ENCODE peak calls at places on chromosomes 2 and 18, in seven cellular contexts. X, R, U, J, E, G and N are unnamed samples.

GRCh38 chr2:219278655-219279150 is 463 bp upstream of the DNAJB2 start:
- DNase-seq in X (no peak), R (no peak), U (no peak), J (no peak), E (no peak), G (no peak), N (no peak)

GRCh38 chr18:8839285-8839684 is 133.9 kb downstream of the MTCL1 start:
- DNase-seq in X (no peak), R (peak), U (no peak), J (peak), E (peak), G (no peak), N (no peak)

GRCh38 chr2:19351914-19352697 is 6.3 kb downstream of the OSR1 start:
- DNase-seq in X (no peak), R (no peak), U (no peak), J (no peak), E (no peak), G (no peak), N (no peak)

GRCh38 chr18:74225193-74225840 is 66.4 kb downstream of the CYB5A start:
- DNase-seq in X (no peak), R (no peak), U (peak), J (no peak), E (no peak), G (no peak), N (no peak)

GRCh38 chr2:203673933-203674332 is 32.5 kb upstream of the CD28 start:
- DNase-seq in X (no peak), R (no peak), U (no peak), J (no peak), E (no peak), G (no peak), N (no peak)

GRCh38 chr2:62529758-62530157 is 23.8 kb upstream of the TMEM17 start:
- DNase-seq in X (no peak), R (no peak), U (no peak), J (no peak), E (no peak), G (no peak), N (no peak)

GRCh38 chr2:172196768-172197322 is 94.1 kb upstream of the DLX2 start:
- DNase-seq in X (no peak), R (no peak), U (peak), J (peak), E (peak), G (no peak), N (peak)

GRCh38 chr18:76882186-76882585 is 59.8 kb downstream of the ZNF236 start:
- DNase-seq in X (no peak), R (no peak), U (no peak), J (no peak), E (no peak), G (no peak), N (no peak)

GRCh38 chr2:69244889-69245288 is 142.1 kb downstream of the GFPT1 start:
- DNase-seq in X (no peak), R (no peak), U (no peak), J (no peak), E (no peak), G (no peak), N (no peak)

GRCh38 chr2:68182902-68183301 is 25.2 kb downstream of the PNO1 start:
- DNase-seq in X (no peak), R (no peak), U (no peak), J (no peak), E (no peak), G (no peak), N (no peak)

GRCh38 chr2:128306081-128306930 is 12.4 kb downstream of the HS6ST1 start:
- DNase-seq in X (peak), R (no peak), U (peak), J (peak), E (peak), G (no peak), N (peak)

GRCh38 chr2:236286866-236287545 is 22.8 kb upstream of the ASB18 start:
- DNase-seq in X (no peak), R (no peak), U (no peak), J (no peak), E (no peak), G (no peak), N (no peak)

GRCh38 chr2:219720956-219721355 is 93.5 kb downstream of the SLC4A3 start:
- DNase-seq in X (no peak), R (no peak), U (no peak), J (no peak), E (no peak), G (no peak), N (no peak)

GRCh38 chr2:168120310-168120709 is 127.1 kb downstream of the STK39 start:
- DNase-seq in X (no peak), R (no peak), U (no peak), J (no peak), E (no peak), G (no peak), N (no peak)

GRCh38 chr2:20446917-20447436 is at the start of gene RHOB:
- DNase-seq in X (peak), R (peak), U (peak), J (peak), E (peak), G (peak), N (peak)

GRCh38 chr18:22214731-22215528 is 45.5 kb downstream of the GATA6 start:
- DNase-seq in X (no peak), R (no peak), U (no peak), J (no peak), E (no peak), G (no peak), N (no peak)

GRCh38 chr2:64244049-64244446 is 99.8 kb upstream of the PELI1 start:
- DNase-seq in X (no peak), R (no peak), U (no peak), J (no peak), E (no peak), G (no peak), N (no peak)

DNA sequence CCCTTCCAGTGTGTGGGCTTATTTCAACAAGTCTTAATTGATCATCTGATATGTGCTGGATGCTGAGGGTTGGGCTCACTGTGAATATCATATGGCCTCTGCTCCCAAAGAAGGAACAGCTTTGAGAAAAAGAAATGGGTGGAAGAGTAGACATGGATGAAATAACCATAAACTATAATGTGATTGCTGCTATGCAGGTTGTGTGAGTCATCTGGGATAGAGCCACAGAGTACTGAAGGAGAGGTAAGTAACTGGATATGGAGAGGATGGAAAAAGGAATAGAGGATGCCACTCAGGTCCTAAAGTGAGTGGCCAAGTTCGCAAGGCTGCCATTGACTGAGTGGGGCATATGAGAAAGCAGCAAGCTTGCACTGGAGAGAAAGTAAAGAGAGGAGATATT is 8.7 kb upstream of the DSG2 start:
- DNase-seq in X (no peak), R (no peak), U (no peak), J (no peak), E (no peak), G (no peak), N (no peak)
- H3K27ac ChIP-seq in X (no peak), R (no peak), U (no peak), J (no peak), E (no peak), G (no peak), N (peak)

GRCh38 chr2:190842606-190843104 is 38.0 kb upstream of the GLS start:
- DNase-seq in X (no peak), R (no peak), U (no peak), J (no peak), E (no peak), G (no peak), N (no peak)

GRCh38 chr2:190844700-190845410 is 35.8 kb upstream of the GLS start:
- DNase-seq in X (no peak), R (no peak), U (no peak), J (no peak), E (no peak), G (no peak), N (no peak)

GRCh38 chr2:190841707-190842505 is 38.7 kb upstream of the GLS start:
- DNase-seq in X (no peak), R (peak), U (no peak), J (no peak), E (no peak), G (no peak), N (no peak)

GRCh38 chr2:190846746-190847145 is 33.9 kb upstream of the GLS start:
- DNase-seq in X (no peak), R (no peak), U (no peak), J (no peak), E (no peak), G (no peak), N (no peak)

GRCh38 chr2:190843874-190844699 is 36.5 kb upstream of the GLS start:
- DNase-seq in X (no peak), R (no peak), U (peak), J (no peak), E (no peak), G (no peak), N (no peak)
- H3K4me3 ChIP-seq in X (no peak), R (no peak), U (no peak), J (no peak), E (no peak), G (no peak), N (no peak)

DNA sequence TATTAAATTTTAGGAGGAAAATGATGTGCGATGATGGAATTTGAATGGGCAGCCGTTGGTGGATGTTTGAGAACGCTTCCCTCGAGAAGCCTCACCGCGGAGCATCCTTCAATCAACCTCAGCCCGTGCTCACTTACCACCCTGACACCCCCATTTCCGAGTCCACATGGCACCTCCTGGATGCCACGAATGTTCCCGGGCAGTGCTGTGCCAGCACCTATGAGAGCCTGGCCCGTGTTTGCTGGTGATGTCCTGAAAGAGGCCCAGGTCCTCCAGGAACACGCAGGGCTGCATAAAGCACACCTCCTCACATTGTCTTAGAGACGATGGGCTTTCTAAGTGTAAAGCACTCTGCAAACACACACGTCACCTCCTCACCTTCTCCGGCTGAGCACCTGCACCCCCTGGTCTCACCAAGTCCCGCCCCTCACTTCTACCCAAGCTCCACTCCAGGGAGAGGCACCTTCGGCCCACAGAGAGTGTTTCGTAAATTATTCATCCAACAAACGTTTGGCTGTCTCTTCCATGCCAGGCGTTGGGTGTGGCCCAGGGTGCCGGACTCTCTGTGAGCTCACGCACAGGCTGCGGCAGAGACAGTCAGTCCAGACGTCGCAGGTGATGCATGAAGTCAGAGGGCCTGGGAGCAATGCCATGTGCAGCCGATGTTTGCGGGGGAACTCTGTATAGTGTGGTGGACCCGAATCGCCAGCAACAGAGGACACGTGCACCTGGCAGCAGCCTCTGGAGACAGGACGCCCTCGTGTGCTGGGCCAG is 150.0 kb downstream of the TPO start:
- DNase-seq in X (no peak), R (no peak), U (no peak), J (no peak), E (no peak), G (no peak), N (no peak)
- H3K27ac ChIP-seq in X (no peak), R (no peak), U (no peak), J (no peak), E (peak), G (no peak), N (no peak)

DNA sequence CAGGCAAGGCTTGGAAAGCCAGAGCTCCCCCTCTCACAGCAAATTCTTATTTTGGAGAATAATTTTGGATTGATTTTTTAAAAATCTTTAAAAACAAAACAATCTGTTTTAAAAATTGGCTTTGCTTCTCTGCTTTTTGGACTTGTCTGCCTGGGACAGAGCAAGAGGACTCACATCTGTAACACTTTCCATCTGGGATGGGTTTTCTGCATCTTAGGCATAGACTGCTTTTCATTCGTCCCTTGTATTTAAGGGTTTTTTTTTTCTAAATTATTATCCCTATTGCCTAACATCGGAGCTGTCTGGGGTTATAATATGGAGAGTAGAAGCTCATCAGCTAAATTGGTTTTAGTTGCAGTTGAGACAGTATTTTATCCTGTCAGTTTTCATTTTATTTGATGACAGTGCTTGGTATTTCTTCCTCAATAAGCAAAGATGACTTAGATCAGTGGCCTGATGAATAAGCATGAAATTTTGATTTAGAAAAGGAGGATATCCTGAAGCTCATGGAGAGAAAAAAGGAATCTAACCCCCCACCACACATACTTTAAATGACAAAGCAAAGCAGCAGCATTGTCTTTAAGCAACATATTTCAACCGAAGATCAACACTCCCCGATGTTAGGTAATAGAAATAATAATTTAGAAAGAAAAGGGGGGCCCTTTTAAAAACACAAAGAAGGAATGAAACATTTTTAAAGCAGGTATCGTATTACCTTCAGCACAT is 2.2 kb upstream of the FZD7 start:
- DNase-seq in X (no peak), R (no peak), U (no peak), J (no peak), E (no peak), G (no peak), N (no peak)
- H3K4me3 ChIP-seq in X (no peak), R (peak), U (no peak), J (peak), E (no peak), G (peak), N (no peak)

DNA sequence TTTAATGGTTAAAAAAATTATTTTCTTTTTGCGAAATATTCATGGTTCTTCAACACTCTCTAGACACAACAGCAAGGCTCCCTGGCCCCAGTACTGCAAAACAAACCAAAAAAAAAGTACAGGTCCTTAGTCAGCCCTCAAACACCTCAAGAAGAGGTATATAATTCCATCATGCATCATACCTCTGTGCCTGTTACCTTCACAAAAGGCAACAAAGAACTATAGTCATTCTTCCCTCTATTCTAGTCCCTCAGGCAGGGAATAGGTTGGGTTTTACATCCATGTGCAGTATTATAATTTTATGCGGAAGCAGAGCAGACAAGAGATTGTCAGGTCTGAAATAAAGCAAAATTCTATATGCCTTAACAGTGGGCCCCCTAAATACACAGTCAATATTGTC is 8.5 kb downstream of the NFE2L2 start:
- DNase-seq in X (no peak), R (no peak), U (no peak), J (no peak), E (no peak), G (no peak), N (no peak)
- H3K27ac ChIP-seq in X (peak), R (no peak), U (no peak), J (no peak), E (no peak), G (no peak), N (peak)

GRCh38 chr18:36323421-36323820 is 25.9 kb downstream of the FHOD3 start:
- DNase-seq in X (no peak), R (no peak), U (no peak), J (no peak), E (no peak), G (no peak), N (no peak)
- H3K4me3 ChIP-seq in X (no peak), R (no peak), U (no peak), J (no peak), E (no peak), G (no peak), N (no peak)

DNA sequence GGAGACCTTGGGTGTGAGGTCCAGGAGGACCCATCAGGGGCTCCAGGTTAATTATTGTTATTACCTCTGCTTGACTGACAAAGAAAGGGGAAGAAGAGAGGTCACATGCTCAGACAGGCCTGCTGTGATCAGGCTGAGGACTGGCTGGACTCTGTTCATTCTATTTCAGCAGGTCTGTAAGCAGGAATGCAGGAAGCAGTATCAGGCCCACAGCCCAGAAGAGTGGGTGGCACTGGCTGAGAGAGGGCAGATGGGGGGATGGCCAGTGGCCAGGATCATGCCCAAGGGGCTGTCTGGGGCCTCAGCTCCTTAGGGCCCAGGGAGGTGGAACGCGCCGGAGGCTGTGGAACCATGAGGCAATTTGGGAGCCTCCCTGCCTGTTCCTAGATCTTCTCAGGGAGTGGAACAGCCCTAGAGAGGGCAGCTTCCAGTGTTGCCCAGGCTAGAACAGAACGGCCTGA is 43.7 kb upstream of the ZBTB7C start:
- DNase-seq in X (no peak), R (no peak), U (no peak), J (no peak), E (no peak), G (no peak), N (no peak)
- H3K27ac ChIP-seq in X (no peak), R (no peak), U (peak), J (no peak), E (no peak), G (peak), N (peak)